ENCODE peak calls at places on chromosomes 13 and 19, in seven cellular contexts. C is H4; Z is occipital lobe; I is A549; W is hypothalamus; D is activated CD4-positive, alpha-beta T cell treated with anti-CD3 and anti-CD28 coated beads for 24 hours; M is stimulated activated CD4-positive, alpha-beta T cell treated with anti-CD3 and anti-CD28 coated beads, Interleukin-4, amount 100 ng/mL, for 1 hour. B is an unnamed sample.
A peak's percentile ranks its signal among the peaks of the same experiment; 100 is the strongest.

GRCh38 chr13:47831265-47831664 is 169.8 kb downstream of the SUCLA2 start:
- DNase-seq in Z (no peak), M (no peak), W (no peak), C (no peak), I (no peak), D (no peak), B (no peak)

GRCh38 chr13:42466609-42467008 is 107.3 kb upstream of the TNFSF11 start:
- DNase-seq in Z (no peak), D (no peak), I (no peak), C (no peak), W (no peak), M (no peak), B (no peak)

GRCh38 chr19:607301-608154 is 17.8 kb downstream of the HCN2 start:
- DNase-seq in D (no peak), M (no peak), I (no peak), C (no peak), W (no peak), Z (no peak), B (peak; percentile 34)

GRCh38 chr19:2989236-2989946 is 12.0 kb downstream of the TLE6 start:
- DNase-seq in C (no peak), W (no peak), I (no peak), M (no peak), D (no peak), Z (no peak), B (no peak)

GRCh38 chr19:50555447-50556235 is 12.6 kb downstream of the LRRC4B start:
- DNase-seq in Z (no peak), C (no peak), W (no peak), I (peak; percentile 64), M (no peak), D (no peak), B (no peak)

GRCh38 chr19:42406111-42406510 is 16.0 kb upstream of the CNFN start:
- DNase-seq in I (no peak), C (no peak), W (no peak), Z (no peak), D (no peak), M (no peak), B (no peak)

GRCh38 chr13:102902789-102903347 is 57.0 kb downstream of the ERCC5 start:
- DNase-seq in Z (no peak), W (no peak), I (no peak), C (no peak), M (no peak), D (no peak), B (no peak)

GRCh38 chr19:11024259-11024658 is 63.4 kb downstream of the SMARCA4 start:
- DNase-seq in W (no peak), C (no peak), I (no peak), Z (no peak), M (no peak), D (no peak), B (no peak)

GRCh38 chr13:44157614-44158013 is 216.0 kb upstream of the SERP2 start:
- DNase-seq in C (no peak), I (no peak), W (no peak), Z (no peak), D (no peak), M (no peak), B (no peak)

GRCh38 chr19:3321696-3322095 is 44.7 kb upstream of the NFIC start:
- DNase-seq in D (no peak), Z (no peak), M (no peak), W (no peak), C (no peak), I (no peak), B (no peak)

GRCh38 chr13:43414111-43414510 is 372.7 kb downstream of the ENOX1 start:
- DNase-seq in D (no peak), I (no peak), W (no peak), M (no peak), Z (no peak), C (no peak), B (no peak)

GRCh38 chr13:88285329-88285728 is 614.2 kb downstream of the SLITRK5 start:
- DNase-seq in W (no peak), D (no peak), Z (no peak), I (no peak), M (no peak), C (no peak), B (no peak)